ENCODE peak calls at places on chromosomes 5 and 9, in five cellular contexts. R is A549, B is fibroblast of pulmonary artery, A is neuronal stem cell, Z is astrocyte of the spinal cord. U is an unnamed sample.
A peak's percentile ranks its signal among the peaks of the same experiment; 100 is the strongest.

GRCh38 chr5:9437741-9438240 is 108.1 kb downstream of the SEMA5A start:
- DNase-seq in R (no peak), B (peak; percentile 70), A (no peak), Z (peak; percentile 76), U (no peak)

GRCh38 chr9:91844656-91845291 is 105.3 kb downstream of the ROR2 start:
- DNase-seq in R (no peak), B (no peak), A (no peak), Z (no peak), U (no peak)

GRCh38 chr5:128671861-128672414 is 133.9 kb upstream of the FBN2 start:
- DNase-seq in R (no peak), B (no peak), A (no peak), Z (no peak), U (no peak)

GRCh38 chr5:173240091-173241050 is 5.4 kb upstream of the NKX2-5 start:
- DNase-seq in R (no peak), B (no peak), A (no peak), Z (no peak), U (no peak)

GRCh38 chr9:84838879-84839278 is 169.3 kb downstream of the NTRK2 start:
- DNase-seq in R (no peak), B (no peak), A (no peak), Z (no peak), U (no peak)

GRCh38 chr5:68424799-68425537 is 209.4 kb downstream of the PIK3R1 start:
- DNase-seq in R (no peak), B (peak; percentile 33), A (no peak), Z (peak; percentile 40), U (peak; percentile 12)

GRCh38 chr5:51404256-51404655 is 21.0 kb downstream of the ISL1 start:
- DNase-seq in R (no peak), B (no peak), A (no peak), Z (no peak), U (no peak)

GRCh38 chr9:86469476-86470087 is 115.4 kb upstream of the TUT7 start:
- DNase-seq in R (no peak), B (no peak), A (no peak), Z (no peak), U (no peak)

GRCh38 chr9:119283118-119283794 is 86.0 kb downstream of the BRINP1 start:
- DNase-seq in R (no peak), B (no peak), A (no peak), Z (no peak), U (peak; percentile 27)

GRCh38 chr9:130058887-130059286 is 5.2 kb downstream of the GPR107 start:
- DNase-seq in R (no peak), B (no peak), A (no peak), Z (no peak), U (no peak)

GRCh38 chr9:95771556-95772280 is 103.8 kb upstream of the ERCC6L2 start:
- DNase-seq in R (no peak), B (peak; percentile 61), A (peak; percentile 61), Z (peak; percentile 58), U (peak; percentile 46)

GRCh38 chr9:128841704-128842492 is 12.3 kb upstream of the SPOUT1 start:
- DNase-seq in R (no peak), B (no peak), A (no peak), Z (no peak), U (no peak)

GRCh38 chr5:180120221-180121101 is 48.9 kb upstream of the RNF130 start:
- DNase-seq in R (no peak), B (no peak), A (no peak), Z (no peak), U (no peak)

GRCh38 chr9:89383030-89383720 is 64.9 kb downstream of the SECISBP2 start:
- DNase-seq in R (no peak), B (no peak), A (no peak), Z (no peak), U (no peak)

GRCh38 chr9:100856238-100856637 is 172.3 kb upstream of the PLPPR1 start:
- DNase-seq in R (no peak), B (no peak), A (no peak), Z (no peak), U (no peak)

GRCh38 chr5:173789031-173789920 is 98.9 kb upstream of the CPEB4 start:
- DNase-seq in R (no peak), B (peak; percentile 56), A (no peak), Z (peak; percentile 84), U (peak; percentile 65)

GRCh38 chr9:96596601-96597111 is 23.0 kb downstream of the CDC14B start:
- DNase-seq in R (no peak), B (no peak), A (no peak), Z (no peak), U (no peak)

GRCh38 chr9:75039804-75040203 is 11.7 kb upstream of the CARNMT1 start:
- DNase-seq in R (no peak), B (no peak), A (no peak), Z (no peak), U (no peak)

GRCh38 chr5:141897425-141897824 is 19.2 kb upstream of the PCDH1 start:
- DNase-seq in R (no peak), B (no peak), A (no peak), Z (no peak), U (no peak)

GRCh38 chr5:153222956-153223355 is 267.5 kb upstream of the GRIA1 start:
- DNase-seq in R (no peak), B (peak; percentile 48), A (no peak), Z (peak; percentile 51), U (no peak)

GRCh38 chr5:76601470-76601869 is 21.7 kb downstream of the F2RL2 start:
- DNase-seq in R (peak; percentile 75), B (peak; percentile 87), A (peak; percentile 48), Z (peak; percentile 73), U (peak; percentile 72)

GRCh38 chr5:133229931-133230664 is 178.3 kb downstream of the HSPA4 start:
- DNase-seq in R (no peak), B (no peak), A (no peak), Z (no peak), U (no peak)

GRCh38 chr9:100595391-100596199 is 17.7 kb downstream of the CAVIN4 start:
- DNase-seq in R (peak; percentile 57), B (peak; percentile 79), A (peak; percentile 59), Z (peak; percentile 71), U (peak; percentile 55)

GRCh38 chr9:133048595-133048994 is 13.2 kb upstream of the CEL start:
- DNase-seq in R (peak; percentile 35), B (peak; percentile 26), A (no peak), Z (no peak), U (no peak)

GRCh38 chr9:13322828-13323550 is 43.5 kb upstream of the MPDZ start:
- DNase-seq in R (no peak), B (no peak), A (no peak), Z (no peak), U (no peak)

GRCh38 chr9:68749579-68750159 is 44.6 kb downstream of the PIP5K1B start:
- DNase-seq in R (no peak), B (no peak), A (no peak), Z (no peak), U (no peak)

GRCh38 chr5:171630047-171630669 is 155.5 kb upstream of the SMIM23 start:
- DNase-seq in R (peak; percentile 71), B (peak; percentile 46), A (peak; percentile 63), Z (peak; percentile 52), U (no peak)

GRCh38 chr9:21535396-21535795 is 53.3 kb upstream of the IFNE start:
- DNase-seq in R (no peak), B (no peak), A (no peak), Z (no peak), U (no peak)

GRCh38 chr5:132437604-132438275 is 52.8 kb downstream of the IRF1 start:
- DNase-seq in R (peak; percentile 46), B (peak; percentile 89), A (no peak), Z (peak; percentile 93), U (no peak)

DNA sequence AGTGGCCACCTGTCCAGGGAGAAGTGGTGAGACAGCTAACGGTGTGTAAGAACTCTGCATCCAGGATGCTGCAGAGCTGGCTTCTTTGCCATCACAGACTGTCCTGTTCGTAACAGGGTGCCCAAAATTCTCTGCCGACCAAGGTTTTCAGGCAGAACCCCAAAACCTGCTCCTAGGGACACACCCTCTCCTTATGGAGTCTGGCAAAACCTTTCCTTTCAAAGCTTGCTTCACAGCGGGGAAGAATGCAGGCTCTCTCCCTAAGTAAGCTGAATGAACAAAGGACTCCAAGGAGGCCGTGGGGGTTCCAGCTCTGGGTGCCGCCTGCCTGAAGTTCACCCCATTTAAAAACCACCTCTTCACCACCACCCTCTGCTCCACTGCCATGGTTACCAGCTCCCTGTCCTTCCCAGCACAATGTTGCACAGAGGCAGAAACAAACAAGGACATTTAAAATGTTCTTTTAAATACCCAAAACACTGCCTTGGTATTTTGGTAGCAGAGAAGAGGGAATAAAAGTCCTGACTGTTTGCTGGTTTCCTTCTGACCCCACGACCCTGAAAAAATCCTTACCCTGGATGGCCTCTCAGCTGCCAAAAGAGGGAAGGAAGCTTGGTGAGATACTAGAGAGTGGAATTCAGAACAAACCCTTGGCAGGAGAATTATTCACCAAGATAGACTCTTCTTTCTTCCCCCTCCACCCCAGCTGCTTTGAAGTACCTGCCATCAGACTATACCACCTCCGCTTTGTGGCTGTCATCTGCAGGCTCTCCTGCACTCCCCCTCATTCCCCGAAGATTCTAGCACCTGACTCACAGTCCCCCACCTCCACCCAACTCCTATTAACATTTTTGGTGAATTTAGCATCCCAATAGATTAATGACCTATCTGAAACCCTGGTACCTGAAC is 7.1 kb upstream of the KLF9 start:
- DNase-seq in R (no peak), B (peak; percentile 75), A (no peak), Z (peak; percentile 55), U (no peak)
- H3K4me3 ChIP-seq in R (peak overlapping the region; percentile 59), B (peak overlapping the region; percentile 51), A (no peak overlapping the region), Z (peak overlapping the region; percentile 52), U (peak overlapping the region; percentile 48)

GRCh38 chr9:107212613-107213012 is 70.5 kb upstream of the RAD23B start:
- DNase-seq in R (no peak), B (no peak), A (no peak), Z (no peak), U (no peak)
- H3K4me3 ChIP-seq in R (no peak overlapping the region), B (no peak overlapping the region), A (no peak overlapping the region), Z (no peak overlapping the region), U (no peak overlapping the region)

GRCh38 chr5:140800816-140801493 is at the start of gene PCDHA3:
- DNase-seq in R (peak; percentile 74), B (peak; percentile 50), A (no peak), Z (peak; percentile 12), U (no peak)
- H3K4me3 ChIP-seq in R (peak within 1 kb of the TSS; percentile 49), B (peak within 1 kb of the TSS; percentile 37), A (peak within 1 kb of the TSS; percentile 50), Z (peak within 1 kb of the TSS; percentile 21), U (no peak within 1 kb of the TSS)

GRCh38 chr5:61800450-61800849 is 468.4 kb downstream of the ZSWIM6 start:
- DNase-seq in R (no peak), B (no peak), A (no peak), Z (no peak), U (no peak)
- H3K4me3 ChIP-seq in R (no peak overlapping the region), B (no peak overlapping the region), A (no peak overlapping the region), Z (no peak overlapping the region), U (no peak overlapping the region)

GRCh38 chr9:137026828-137027227 is 1.2 kb downstream of the ABCA2 start:
- DNase-seq in R (no peak), B (no peak), A (no peak), Z (no peak), U (no peak)
- H3K4me3 ChIP-seq in R (no peak overlapping the region), B (no peak overlapping the region), A (peak overlapping the region; percentile 83), Z (no peak overlapping the region), U (no peak overlapping the region)

GRCh38 chr5:136427421-136427820 is 62.1 kb upstream of the TRPC7 start:
- DNase-seq in R (no peak), B (no peak), A (no peak), Z (no peak), U (no peak)
- H3K4me3 ChIP-seq in R (no peak overlapping the region), B (no peak overlapping the region), A (no peak overlapping the region), Z (no peak overlapping the region), U (no peak overlapping the region)